ENCODE peak calls at places on chromosome 19, in six cellular contexts. M is osteoblast; Y is Panc1; O is CD4-positive, CD25-positive, alpha-beta regulatory T cell; G is cardiac muscle cell; J is left ventricle myocardium inferior. H is an unnamed sample.
A peak's percentile ranks its signal among the peaks of the same experiment; 100 is the strongest.

GRCh38 chr19:17908244-17908643 is 24.6 kb upstream of the CCDC124 start:
- DNase-seq in M (no peak), G (no peak), Y (no peak), O (no peak), J (no peak), H (no peak)

GRCh38 chr19:5253403-5254110 is 87.1 kb downstream of the PTPRS start:
- DNase-seq in Y (no peak), M (peak; percentile 98), O (no peak), G (no peak), J (no peak), H (no peak)

GRCh38 chr19:7676376-7676775 is 514 bp upstream of the MCEMP1 start:
- DNase-seq in Y (no peak), M (peak; percentile 14), O (no peak), J (no peak), G (no peak), H (no peak)

GRCh38 chr19:18425515-18426415 is 6.6 kb downstream of the SSBP4 start:
- DNase-seq in G (peak; percentile 72), O (no peak), M (peak; percentile 100), J (peak; percentile 78), Y (no peak), H (no peak)

GRCh38 chr19:1521636-1522035 is 2.2 kb upstream of the PLK5 start:
- DNase-seq in O (no peak), J (peak; percentile 46), Y (no peak), M (peak; percentile 72), G (peak; percentile 37), H (no peak)

GRCh38 chr19:18436651-18437478 is 1.1 kb downstream of the ISYNA1 start:
- DNase-seq in Y (no peak), O (peak; percentile 77), G (peak; percentile 95), M (peak; percentile 99), J (peak; percentile 82), H (peak; percentile 91)

GRCh38 chr19:8449830-8450229 is 5.1 kb downstream of the HNRNPM start:
- DNase-seq in G (no peak), M (no peak), O (no peak), J (no peak), Y (no peak), H (no peak)

GRCh38 chr19:11096210-11096841 is 7.1 kb downstream of the LDLR start:
- DNase-seq in Y (no peak), G (peak; percentile 85), M (peak; percentile 72), J (peak; percentile 68), O (peak; percentile 81), H (no peak)

GRCh38 chr19:2869618-2870017 is 2.5 kb downstream of the ZNF556 start:
- DNase-seq in O (no peak), Y (no peak), J (no peak), M (peak; percentile 48), G (no peak), H (no peak)

GRCh38 chr19:5870986-5871394 is 650 bp upstream of the FUT5 start:
- DNase-seq in M (peak; percentile 1), O (no peak), J (no peak), Y (no peak), G (peak; percentile 42), H (no peak)

GRCh38 chr19:7883796-7884570 is 4.3 kb upstream of the LRRC8E start:
- DNase-seq in Y (no peak), M (peak; percentile 14), G (peak; percentile 64), O (no peak), J (no peak), H (no peak)

GRCh38 chr19:48772503-48772953 is 17.2 kb downstream of the FGF21 start:
- DNase-seq in M (no peak), J (no peak), G (no peak), Y (no peak), O (no peak), H (no peak)

GRCh38 chr19:16376649-16377048 is 52.0 kb downstream of the KLF2 start:
- DNase-seq in M (peak; percentile 66), G (no peak), O (peak; percentile 63), Y (no peak), J (no peak), H (peak; percentile 43)

GRCh38 chr19:42201489-42202289 is 15.8 kb downstream of the DEDD2 start:
- DNase-seq in Y (no peak), G (no peak), O (peak; percentile 69), J (peak; percentile 32), M (peak; percentile 72), H (no peak)

GRCh38 chr19:10399878-10400277 is 3.5 kb downstream of the CDC37 start:
- DNase-seq in G (no peak), M (peak; percentile 87), Y (no peak), O (no peak), J (peak; percentile 71), H (no peak)

GRCh38 chr19:39398297-39398864 is 7.2 kb downstream of the MED29 start:
- DNase-seq in G (peak; percentile 75), Y (peak; percentile 94), M (peak; percentile 91), J (peak; percentile 77), O (peak; percentile 75), H (no peak)

GRCh38 chr19:54481326-54481930 is 8.3 kb upstream of the CDC42EP5 start:
- DNase-seq in O (peak; percentile 62), Y (no peak), M (peak; percentile 74), G (peak; percentile 65), J (no peak), H (peak; percentile 47)

GRCh38 chr19:18379803-18380747 is 5.9 kb upstream of the GDF15 start:
- DNase-seq in O (no peak), G (peak; percentile 77), M (peak; percentile 92), J (peak; percentile 86), Y (peak; percentile 96), H (no peak)

GRCh38 chr19:43784251-43784980 is 3.6 kb upstream of the KCNN4 start:
- DNase-seq in G (peak; percentile 72), M (peak; percentile 98), Y (no peak), J (no peak), O (peak; percentile 74), H (peak; percentile 68)

GRCh38 chr19:4059493-4059880 is 7.2 kb downstream of the ZBTB7A start:
- DNase-seq in G (no peak), M (peak; percentile 88), J (no peak), Y (no peak), O (no peak), H (no peak)

DNA sequence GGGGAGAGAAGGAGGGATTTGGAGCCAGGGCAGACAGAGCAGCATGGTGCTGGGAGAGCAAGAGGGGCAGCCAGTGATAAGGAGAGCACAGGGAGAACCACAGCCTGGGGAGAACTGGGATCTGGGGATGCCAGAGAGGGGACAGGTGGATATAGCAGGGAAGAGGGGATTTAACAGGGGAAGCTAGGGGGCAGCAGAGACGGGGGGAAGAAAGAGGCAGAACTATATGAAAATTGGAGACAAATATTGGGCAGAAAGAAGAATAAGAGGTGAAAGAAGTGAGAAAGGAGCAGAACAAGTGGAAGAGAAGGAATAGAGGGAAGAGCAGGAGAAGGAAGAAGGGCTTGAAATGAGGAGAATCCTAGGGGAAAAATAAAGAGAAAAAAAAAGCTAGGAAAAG is 6.5 kb upstream of the ZNF528 start:
- DNase-seq in G (no peak), Y (no peak), M (no peak), O (no peak), J (no peak), H (no peak)
- H3K9me3 ChIP-seq in G (no peaks in the 10 kb centered on the region), Y (peaks cover 8% of the 10 kb centered on the region), M (peaks cover 8% of the 10 kb centered on the region), O (peaks cover 90% of the 10 kb centered on the region), J (peaks cover 96% of the 10 kb centered on the region), H (peaks cover 9% of the 10 kb centered on the region)

DNA sequence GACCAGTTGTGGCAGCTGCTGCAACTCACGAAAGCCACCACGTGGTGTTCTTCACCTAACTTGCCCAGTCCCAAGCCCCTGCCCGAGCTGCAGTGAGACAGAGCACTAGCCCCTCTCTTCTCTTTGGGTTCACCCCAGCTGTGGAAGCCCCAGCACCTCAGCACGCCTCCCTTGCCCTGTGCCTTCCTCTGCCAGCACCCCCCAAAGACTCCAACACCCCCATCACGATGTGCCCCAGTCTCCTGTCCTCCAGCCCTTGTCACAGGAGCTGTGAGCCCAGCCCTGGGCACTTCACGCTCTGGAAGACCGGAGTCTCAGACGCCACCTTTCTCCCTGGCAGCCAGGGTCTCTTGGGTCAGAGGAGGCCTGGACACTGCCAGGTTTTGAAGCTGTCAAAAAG is 2.2 kb upstream of the ZNF135 start:
- DNase-seq in O (no peak), Y (no peak), G (no peak), M (peak; percentile 65), J (no peak), H (no peak)
- H3K9me3 ChIP-seq in O (peaks cover 59% of the 10 kb centered on the region), Y (no peaks in the 10 kb centered on the region), G (no peaks in the 10 kb centered on the region), M (no peaks in the 10 kb centered on the region), J (peaks cover 24% of the 10 kb centered on the region), H (peaks cover 10% of the 10 kb centered on the region)

DNA sequence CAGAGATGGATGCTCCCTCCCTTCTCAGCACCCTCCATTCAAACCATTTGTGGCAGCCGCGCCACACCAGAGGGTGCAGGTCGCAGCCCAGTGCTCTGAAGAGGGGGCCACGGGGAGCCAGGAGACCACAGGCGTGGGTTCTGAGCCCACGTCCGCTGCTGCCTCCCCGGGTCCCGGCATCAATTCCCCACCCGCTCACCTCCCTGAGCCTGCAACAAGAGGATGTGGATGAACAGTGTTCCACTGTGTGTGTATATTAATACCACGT is 120.1 kb upstream of the VSTM2B start:
- DNase-seq in J (no peak), Y (no peak), O (no peak), M (peak; percentile 39), G (no peak), H (no peak)
- H3K9me3 ChIP-seq in J (no peaks in the 10 kb centered on the region), Y (no peaks in the 10 kb centered on the region), O (no peaks in the 10 kb centered on the region), M (no peaks in the 10 kb centered on the region), G (no peaks in the 10 kb centered on the region), H (no peaks in the 10 kb centered on the region)

GRCh38 chr19:32233885-32234284 is 111.5 kb upstream of the ZNF507 start:
- DNase-seq in J (no peak), M (no peak), G (no peak), O (no peak), Y (no peak), H (no peak)
- H3K9me3 ChIP-seq in J (no peaks in the 10 kb centered on the region), M (no peaks in the 10 kb centered on the region), G (no peaks in the 10 kb centered on the region), O (no peaks in the 10 kb centered on the region), Y (no peaks in the 10 kb centered on the region), H (no peaks in the 10 kb centered on the region)

GRCh38 chr19:23475477-23475876 is 80.2 kb upstream of the ZNF91 start:
- DNase-seq in J (no peak), Y (no peak), G (no peak), M (no peak), O (no peak), H (no peak)
- H3K9me3 ChIP-seq in J (peaks cover 5% of the 10 kb centered on the region), Y (no peaks in the 10 kb centered on the region), G (peaks cover 3% of the 10 kb centered on the region), M (no peaks in the 10 kb centered on the region), O (peaks cover 18% of the 10 kb centered on the region), H (peaks cover 5% of the 10 kb centered on the region)

GRCh38 chr19:37763488-37763887 is 15.9 kb downstream of the ZNF573 start:
- DNase-seq in G (peak; percentile 9), J (no peak), Y (peak; percentile 8), M (peak; percentile 69), O (no peak), H (no peak)
- H3K9me3 ChIP-seq in G (no peaks in the 10 kb centered on the region), J (no peaks in the 10 kb centered on the region), Y (no peaks in the 10 kb centered on the region), M (no peaks in the 10 kb centered on the region), O (no peaks in the 10 kb centered on the region), H (no peaks in the 10 kb centered on the region)

DNA sequence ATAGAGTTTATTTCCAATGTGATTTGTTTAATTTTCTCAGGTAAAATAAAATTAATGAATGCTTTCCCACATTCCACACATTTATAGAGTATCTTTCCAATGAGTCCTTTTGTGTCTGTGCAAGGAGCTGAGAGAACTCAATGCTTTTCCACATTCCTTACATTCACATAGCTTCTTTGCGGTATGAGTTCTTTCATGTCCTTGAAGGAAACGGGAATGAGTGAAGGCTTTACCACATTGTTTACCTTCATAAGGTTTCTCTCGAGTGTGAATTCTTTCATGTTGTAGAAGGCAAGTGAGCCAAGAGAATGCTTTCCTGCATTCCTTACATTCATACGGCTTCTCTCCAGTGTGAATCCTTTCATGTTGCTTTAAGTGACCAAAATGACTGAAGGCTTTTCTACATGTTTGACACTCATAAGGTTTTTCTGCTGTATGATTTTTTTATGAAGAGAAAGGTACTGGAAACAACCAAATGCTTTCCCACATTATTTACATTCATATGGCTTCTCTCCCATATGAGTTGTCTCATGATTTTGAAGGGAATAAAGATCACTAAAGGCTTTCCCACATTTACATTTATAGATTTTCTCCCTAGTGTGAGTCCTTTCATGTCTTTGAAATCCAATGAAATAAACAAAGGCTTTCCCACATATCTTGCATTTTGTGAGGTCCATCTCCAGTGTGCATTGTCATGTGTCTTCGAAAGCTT is 14.4 kb upstream of the ZNF442 start:
- DNase-seq in Y (no peak), O (no peak), J (no peak), M (no peak), G (no peak), H (no peak)
- H3K9me3 ChIP-seq in Y (peaks cover 24% of the 10 kb centered on the region), O (peaks cover 76% of the 10 kb centered on the region), J (peaks cover 57% of the 10 kb centered on the region), M (peaks cover 14% of the 10 kb centered on the region), G (no peaks in the 10 kb centered on the region), H (no peaks in the 10 kb centered on the region)